ENCODE peak calls at places on chromosome 10, in four cellular contexts. One of them, this sample, is unnamed. For H3K9me3, the result is how much of the 10 kb centered on the place peaks cover.

GRCh38 chr10:25766687-25767221 is 167.3 kb upstream of the MYO3A start:
- DNase-seq in HepG2: no peak
- DNase-seq in K562: peak
- DNase-seq in GM12878: no peak
- DNase-seq in this sample: peak

GRCh38 chr10:132471484-132471883 is 66.1 kb upstream of the INPP5A start:
- DNase-seq in K562: no peak
- DNase-seq in GM12878: no peak
- DNase-seq in HepG2: no peak
- DNase-seq in this sample: no peak

GRCh38 chr10:132697568-132698200 is 88.3 kb downstream of the NKX6-2 start:
- DNase-seq in K562: no peak
- DNase-seq in GM12878: no peak
- DNase-seq in HepG2: no peak
- DNase-seq in this sample: no peak

GRCh38 chr10:9091515-9092093 is 1037.1 kb downstream of the GATA3 start:
- DNase-seq in HepG2: no peak
- DNase-seq in K562: no peak
- DNase-seq in GM12878: no peak
- DNase-seq in this sample: no peak

GRCh38 chr10:24821986-24822385 is 98.3 kb upstream of the ARHGAP21 start:
- DNase-seq in K562: no peak
- DNase-seq in GM12878: no peak
- DNase-seq in HepG2: peak
- DNase-seq in this sample: no peak

GRCh38 chr10:30422981-30423654 is 10.9 kb upstream of the MAP3K8 start:
- DNase-seq in GM12878: no peak
- DNase-seq in K562: no peak
- DNase-seq in HepG2: peak
- DNase-seq in this sample: no peak

GRCh38 chr10:100659361-100660098 is 85.9 kb upstream of the PAX2 start:
- DNase-seq in K562: no peak
- DNase-seq in GM12878: no peak
- DNase-seq in HepG2: no peak
- DNase-seq in this sample: no peak

GRCh38 chr10:16440396-16441105 is 3.7 kb downstream of the PTER start:
- DNase-seq in HepG2: no peak
- DNase-seq in GM12878: no peak
- DNase-seq in K562: no peak
- DNase-seq in this sample: peak

GRCh38 chr10:116848032-116848911 is 1.0 kb upstream of the ENO4 start:
- DNase-seq in GM12878: peak
- DNase-seq in K562: no peak
- DNase-seq in HepG2: no peak
- DNase-seq in this sample: no peak

GRCh38 chr10:32207544-32207943 is 139.4 kb downstream of the EPC1 start:
- DNase-seq in K562: peak
- DNase-seq in GM12878: no peak
- DNase-seq in HepG2: peak
- DNase-seq in this sample: peak

GRCh38 chr10:7908541-7909210 is 90.4 kb downstream of the TAF3 start:
- DNase-seq in GM12878: no peak
- DNase-seq in K562: no peak
- DNase-seq in HepG2: peak
- DNase-seq in this sample: no peak

GRCh38 chr10:58942724-58943123 is 233.7 kb upstream of the PHYHIPL start:
- DNase-seq in GM12878: no peak
- DNase-seq in K562: no peak
- DNase-seq in HepG2: no peak
- DNase-seq in this sample: peak

GRCh38 chr10:42933454-42934340 is 143.2 kb upstream of the RET start:
- DNase-seq in HepG2: no peak
- DNase-seq in GM12878: no peak
- DNase-seq in K562: no peak
- DNase-seq in this sample: peak

GRCh38 chr10:2929457-2929856 is 137.9 kb upstream of the PFKP start:
- DNase-seq in HepG2: no peak
- DNase-seq in K562: no peak
- DNase-seq in GM12878: no peak
- DNase-seq in this sample: no peak

GRCh38 chr10:60950312-60950711 is 6.3 kb upstream of the RHOBTB1 start:
- DNase-seq in K562: no peak
- DNase-seq in HepG2: no peak
- DNase-seq in GM12878: no peak
- DNase-seq in this sample: no peak

GRCh38 chr10:61669161-61669755 is 6.5 kb downstream of the CABCOCO1 start:
- DNase-seq in GM12878: no peak
- DNase-seq in HepG2: no peak
- DNase-seq in K562: no peak
- DNase-seq in this sample: peak

GRCh38 chr10:7787857-7788639 is at the start of the genes ATP5F1C and KIN:
- DNase-seq in HepG2: peak
- DNase-seq in GM12878: peak
- DNase-seq in K562: peak
- DNase-seq in this sample: peak

GRCh38 chr10:6068422-6068821 is 6.3 kb upstream of the IL2RA start:
- DNase-seq in K562: no peak
- DNase-seq in HepG2: no peak
- DNase-seq in GM12878: no peak
- DNase-seq in this sample: no peak

GRCh38 chr10:84329094-84329611 is 764 bp downstream of the CCSER2 start:
- DNase-seq in K562: peak
- DNase-seq in HepG2: peak
- DNase-seq in GM12878: no peak
- DNase-seq in this sample: peak

GRCh38 chr10:130421909-130422308 is 285.7 kb downstream of the GLRX3 start:
- DNase-seq in GM12878: no peak
- DNase-seq in K562: no peak
- DNase-seq in HepG2: no peak
- DNase-seq in this sample: no peak

GRCh38 chr10:130424418-130424817 is 288.2 kb downstream of the GLRX3 start:
- DNase-seq in HepG2: no peak
- DNase-seq in GM12878: no peak
- DNase-seq in K562: no peak
- DNase-seq in this sample: no peak

GRCh38 chr10:130425169-130425568 is 289.0 kb downstream of the GLRX3 start:
- DNase-seq in HepG2: no peak
- DNase-seq in K562: no peak
- DNase-seq in GM12878: no peak
- DNase-seq in this sample: no peak

GRCh38 chr10:130422366-130423324 is 286.5 kb downstream of the GLRX3 start:
- DNase-seq in GM12878: no peak
- DNase-seq in HepG2: no peak
- DNase-seq in K562: no peak
- DNase-seq in this sample: no peak

GRCh38 chr10:130423455-130424305 is 287.5 kb downstream of the GLRX3 start:
- DNase-seq in GM12878: no peak
- DNase-seq in K562: no peak
- DNase-seq in HepG2: no peak
- DNase-seq in this sample: no peak
- H3K9me3 ChIP-seq in GM12878: under half
- H3K9me3 ChIP-seq in K562: under half
- H3K9me3 ChIP-seq in HepG2: half or more
- H3K9me3 ChIP-seq in this sample: under half

DNA sequence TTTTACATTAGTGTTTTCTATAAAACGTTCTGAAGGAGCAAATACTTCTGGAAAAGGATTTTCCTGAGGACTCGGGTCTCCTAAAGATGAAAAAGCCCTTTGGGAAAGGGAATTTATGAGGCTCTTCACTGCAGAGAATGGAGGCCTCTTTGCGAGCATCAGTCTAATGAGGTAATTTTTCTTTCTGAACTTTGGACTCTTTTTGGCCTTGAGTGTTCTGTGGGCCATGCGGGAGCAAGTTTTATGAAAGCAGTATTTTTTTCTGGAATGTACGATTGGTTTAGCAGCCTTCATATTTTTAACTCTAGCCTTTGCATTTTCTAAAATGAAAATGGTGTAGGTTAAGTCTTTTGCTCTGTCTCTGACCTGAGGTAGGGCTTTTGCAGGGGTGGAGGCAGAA is 6.4 kb upstream of the ACBD5 start:
- DNase-seq in GM12878: no peak
- DNase-seq in K562: no peak
- DNase-seq in HepG2: peak
- DNase-seq in this sample: no peak
- TF ChIP-seq NFIC in GM12878: no peak
- TF ChIP-seq NFIC in K562: no peak
- TF ChIP-seq NFIC in HepG2: no peak
- TF ChIP-seq NFIC in this sample: no peak

GRCh38 chr10:77898323-77899079 is 28.1 kb downstream of the DLG5 start:
- DNase-seq in K562: no peak
- DNase-seq in GM12878: no peak
- DNase-seq in HepG2: no peak
- DNase-seq in this sample: peak
- TF ChIP-seq ZBTB33 in K562: no peak
- TF ChIP-seq ZBTB33 in GM12878: no peak
- TF ChIP-seq ZBTB33 in HepG2: peak
- TF ChIP-seq ZBTB33 in this sample: no peak

GRCh38 chr10:71112138-71112785 is 100.1 kb upstream of the UNC5B start:
- DNase-seq in K562: no peak
- DNase-seq in HepG2: no peak
- DNase-seq in GM12878: no peak
- DNase-seq in this sample: no peak
- H3K9me3 ChIP-seq in K562: under half
- H3K9me3 ChIP-seq in HepG2: under half
- H3K9me3 ChIP-seq in GM12878: under half
- H3K9me3 ChIP-seq in this sample: under half

DNA sequence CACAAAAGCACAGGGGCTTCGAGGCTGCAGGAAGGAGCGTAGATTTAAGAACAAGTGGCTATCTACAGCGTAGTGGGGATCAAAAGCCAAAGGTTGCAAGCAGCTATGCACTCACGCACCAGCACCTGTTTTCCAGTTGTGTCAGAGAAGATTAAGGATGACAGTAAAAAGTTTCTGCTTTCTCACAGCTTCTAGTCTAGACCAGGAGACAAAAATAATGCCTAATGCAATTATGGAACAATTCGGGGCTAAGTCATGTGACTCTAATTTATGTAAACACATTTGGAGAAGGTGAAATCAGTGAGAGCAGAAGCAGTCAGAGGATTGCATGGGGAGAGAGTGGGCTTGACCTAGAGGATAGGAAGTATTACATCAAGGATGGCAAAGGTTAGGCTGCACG is 48.0 kb upstream of the GPAM start:
- DNase-seq in K562: no peak
- DNase-seq in GM12878: no peak
- DNase-seq in HepG2: no peak
- DNase-seq in this sample: no peak
- TF ChIP-seq NFIC in K562: no peak
- TF ChIP-seq NFIC in GM12878: no peak
- TF ChIP-seq NFIC in HepG2: no peak
- TF ChIP-seq NFIC in this sample: no peak

DNA sequence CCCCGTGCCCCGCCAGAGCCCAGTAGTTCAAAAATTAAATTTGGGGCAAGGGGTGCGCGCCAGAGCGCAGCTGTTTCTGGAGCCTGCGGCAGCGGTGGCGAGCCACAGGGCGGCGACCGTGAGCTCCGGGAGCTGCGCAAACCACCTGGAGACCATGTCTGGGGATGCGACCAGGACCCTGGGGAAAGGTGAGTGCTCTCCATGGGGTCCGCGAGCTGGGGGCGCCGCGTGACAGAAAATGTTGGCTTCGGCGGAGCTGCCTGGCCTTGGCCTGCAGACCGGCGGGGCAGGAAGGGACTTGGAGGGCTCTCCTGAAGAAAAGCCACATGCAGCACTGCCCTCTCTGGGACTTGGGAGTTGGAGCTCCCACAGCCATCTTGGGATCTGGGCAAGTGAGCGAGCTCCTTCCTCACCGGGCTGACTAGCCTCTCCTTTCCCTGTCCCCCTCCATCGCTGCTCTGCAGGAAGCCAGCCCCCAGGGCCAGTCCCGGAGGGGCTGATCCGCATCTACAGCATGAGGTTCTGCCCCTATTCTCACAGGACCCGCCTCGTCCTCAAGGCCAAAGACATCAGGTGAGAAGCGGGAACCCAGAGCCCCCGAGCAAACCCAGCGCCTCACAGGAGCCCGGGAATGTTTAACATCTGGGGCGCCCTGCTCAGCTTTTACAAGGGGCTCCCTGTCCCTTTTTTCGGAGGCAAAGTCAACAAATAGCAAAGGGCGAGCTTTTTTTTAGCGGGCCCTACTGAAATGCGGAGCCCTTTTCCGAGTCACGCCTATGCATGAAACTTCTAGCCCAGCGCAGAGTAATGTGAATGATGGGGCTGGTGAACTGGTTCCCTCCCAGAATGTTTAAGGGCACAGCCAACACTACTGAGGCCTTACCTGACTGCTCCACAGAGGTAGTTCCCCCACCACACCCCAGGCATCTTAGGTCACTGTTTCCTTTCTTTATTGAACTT is 6.1 kb downstream of the GSTO2 start:
- DNase-seq in HepG2: no peak
- DNase-seq in GM12878: no peak
- DNase-seq in K562: peak
- DNase-seq in this sample: peak
- TF ChIP-seq ZBTB33 in HepG2: peak
- TF ChIP-seq ZBTB33 in GM12878: no peak
- TF ChIP-seq ZBTB33 in K562: no peak
- TF ChIP-seq ZBTB33 in this sample: no peak

DNA sequence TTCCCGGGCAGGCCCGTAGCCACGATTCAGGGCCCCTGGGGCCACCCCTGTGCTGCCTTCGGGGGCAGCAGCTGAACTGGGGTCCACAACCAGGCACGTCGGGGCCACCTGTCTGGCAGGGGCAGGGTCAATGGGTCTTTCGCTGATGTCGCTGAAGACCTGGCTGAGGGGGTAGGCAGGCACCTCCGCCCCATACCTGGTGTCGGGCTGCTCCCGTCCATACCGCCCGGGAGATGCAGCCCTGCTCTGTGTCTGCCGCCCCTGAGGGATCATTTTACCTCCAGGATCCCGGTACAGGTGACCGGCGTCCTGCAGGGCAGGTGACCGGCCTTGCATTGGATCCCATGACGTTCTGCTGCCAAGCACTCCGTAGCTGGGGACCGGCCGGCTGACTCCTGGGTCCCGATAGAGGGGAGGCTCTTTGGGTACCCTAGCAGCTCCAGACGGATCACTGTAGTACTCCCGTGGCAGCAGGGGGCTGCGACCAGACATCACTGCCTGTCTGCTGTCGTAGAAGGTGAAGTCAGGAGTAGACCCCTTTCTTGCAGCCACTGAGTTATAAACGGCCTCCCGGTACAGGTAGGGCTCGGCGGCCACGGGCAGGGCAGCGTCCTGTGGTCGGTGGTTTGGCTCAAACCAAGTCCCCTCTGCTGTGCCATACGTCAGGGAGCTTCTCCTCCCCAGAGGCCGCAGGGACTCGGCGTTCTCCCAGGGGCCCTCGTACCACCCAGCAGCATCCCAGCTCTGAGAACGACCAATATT is 85.2 kb downstream of the ZRANB1 start:
- DNase-seq in GM12878: no peak
- DNase-seq in K562: no peak
- DNase-seq in HepG2: no peak
- DNase-seq in this sample: no peak
- H3K9me3 ChIP-seq in GM12878: under half
- H3K9me3 ChIP-seq in K562: under half
- H3K9me3 ChIP-seq in HepG2: under half
- H3K9me3 ChIP-seq in this sample: under half

GRCh38 chr10:49837096-49837495 is 75.0 kb upstream of the OGDHL start:
- DNase-seq in GM12878: no peak
- DNase-seq in K562: no peak
- DNase-seq in HepG2: peak
- DNase-seq in this sample: no peak
- TF ChIP-seq NFIC in GM12878: no peak
- TF ChIP-seq NFIC in K562: no peak
- TF ChIP-seq NFIC in HepG2: no peak
- TF ChIP-seq NFIC in this sample: no peak